ENCODE peak calls at places on chromosomes 4 and X, in nine cellular contexts. Z is heart right ventricle; L is sciatic nerve; G is posterior vena cava; E is activated gamma-delta T cell treated with anti-CD3 and anti-CD28 coated beads, Interleukin-2, amount 50 U/mL, for 16 hours; J is neuronal stem cell; D is stimulated activated CD8-positive, alpha-beta memory T cell treated with anti-CD3 and anti-CD28 coated beads, Interleukin-7, amount 100 ng/mL, for 24 hours; U is Kasumi-1; S is HTR-8/SVneo. T is an unnamed sample.

GRCh38 chr4:34972189-34972588 is 1272.1 kb downstream of the ARAP2 start:
- DNase-seq in G (no peak), Z (no peak), S (no peak), E (no peak), U (no peak), L (no peak), D (no peak), J (no peak), T (no peak)

GRCh38 chr4:154569028-154569427 is 6.2 kb downstream of the FGB start:
- DNase-seq in D (no peak), S (no peak), J (no peak), L (no peak), G (no peak), Z (no peak), U (no peak), E (no peak), T (no peak)

GRCh38 chr4:125268065-125268755 is 46.5 kb upstream of the FAT4 start:
- DNase-seq in L (no peak), G (no peak), D (no peak), U (no peak), J (no peak), E (no peak), Z (no peak), S (no peak), T (no peak)

GRCh38 chrX:1386338-1387127 is 5.4 kb downstream of the SLC25A6 start:
- DNase-seq in Z (no peak), G (peak), L (peak), U (no peak), D (no peak), E (no peak), J (no peak), S (no peak), T (no peak)

GRCh38 chr4:105715692-105716278 is 7.2 kb downstream of the GSTCD start:
- DNase-seq in J (no peak), Z (no peak), L (no peak), E (no peak), U (peak), S (peak), G (no peak), D (no peak), T (no peak)

GRCh38 chr4:48804584-48805301 is 24.7 kb upstream of the FRYL start:
- DNase-seq in D (no peak), U (no peak), G (no peak), J (no peak), E (no peak), L (no peak), S (no peak), Z (no peak), T (no peak)

GRCh38 chr4:28557755-28558154 is 1697.1 kb downstream of the STIM2 start:
- DNase-seq in Z (no peak), S (no peak), G (no peak), J (no peak), L (no peak), U (peak), D (no peak), E (no peak), T (no peak)

GRCh38 chrX:69959712-69960111 is 90.0 kb downstream of the AWAT2 start:
- DNase-seq in D (no peak), Z (no peak), U (no peak), S (no peak), E (no peak), L (no peak), G (no peak), J (no peak), T (no peak)

GRCh38 chr4:2395584-2395983 is 22.9 kb downstream of the ZFYVE28 start:
- DNase-seq in J (no peak), D (no peak), G (no peak), U (no peak), S (no peak), L (no peak), E (no peak), Z (no peak), T (no peak)

T was measured in Panc1.